ENCODE peak calls at places on chromosomes 12 and 14, in eight cellular contexts. W is hypothalamus; N is activated T-cell treated with anti-CD3 and anti-CD28 coated beads for 1 hour; X is activated CD4-positive, alpha-beta T cell treated with anti-CD3 and anti-CD28 coated beads, Interleukin-2, amount 50 U/mL, for 4 hours; D is CD8-positive, alpha-beta memory T cell; R is NCI-H460; J is frontal cortex; Z is heart right ventricle. O is an unnamed sample.

GRCh38 chr14:103361868-103362267 is 23.3 kb upstream of the MARK3 start:
- DNase-seq in W (no peak), N (no peak), X (no peak), D (no peak), R (peak), J (no peak), Z (no peak), O (peak)

GRCh38 chr12:42801271-42801670 is 211.7 kb upstream of the PRICKLE1 start:
- DNase-seq in W (no peak), N (no peak), X (no peak), D (no peak), R (no peak), J (no peak), Z (no peak), O (no peak)

GRCh38 chr12:54300732-54301427 is at the start of gene NFE2:
- DNase-seq in W (no peak), N (peak), X (peak), D (no peak), R (peak), J (no peak), Z (no peak), O (peak)

GRCh38 chr12:58841058-58841798 is 79.1 kb downstream of the LRIG3 start:
- DNase-seq in W (peak), N (no peak), X (no peak), D (no peak), R (no peak), J (no peak), Z (no peak), O (no peak)

GRCh38 chr14:71739273-71739990 is 192.8 kb upstream of the RGS6 start:
- DNase-seq in W (no peak), N (no peak), X (no peak), D (no peak), R (no peak), J (no peak), Z (peak), O (no peak)

GRCh38 chr12:29961231-29961630 is 177.5 kb upstream of the TMTC1 start:
- DNase-seq in W (no peak), N (no peak), X (no peak), D (no peak), R (no peak), J (no peak), Z (no peak), O (no peak)

GRCh38 chr14:96574633-96575191 is 72.5 kb downstream of the PAPOLA start:
- DNase-seq in W (no peak), N (no peak), X (no peak), D (no peak), R (no peak), J (no peak), Z (no peak), O (no peak)

GRCh38 chr14:65958664-65959562 is 527.3 kb upstream of the CCDC196 start:
- DNase-seq in W (no peak), N (no peak), X (no peak), D (peak), R (peak), J (peak), Z (no peak), O (peak)

GRCh38 chr14:23605931-23606585 is 27.5 kb upstream of the JPH4 start:
- DNase-seq in W (no peak), N (no peak), X (no peak), D (no peak), R (no peak), J (no peak), Z (no peak), O (no peak)

GRCh38 chr12:66393890-66394289 is 91.6 kb downstream of the HELB start:
- DNase-seq in W (no peak), N (no peak), X (no peak), D (peak), R (no peak), J (no peak), Z (no peak), O (no peak)

GRCh38 chr14:104678346-104678745 is 11.1 kb upstream of the INF2 start:
- DNase-seq in W (no peak), N (no peak), X (no peak), D (no peak), R (no peak), J (no peak), Z (peak), O (no peak)

GRCh38 chr12:21891763-21892217 is 49.4 kb downstream of the ABCC9 start:
- DNase-seq in W (no peak), N (no peak), X (no peak), D (no peak), R (no peak), J (no peak), Z (peak), O (no peak)

GRCh38 chr14:96461950-96462798 is 40.0 kb upstream of the PAPOLA start:
- DNase-seq in W (no peak), N (no peak), X (no peak), D (no peak), R (no peak), J (no peak), Z (no peak), O (no peak)

GRCh38 chr14:103317251-103317650 is 16.8 kb upstream of the EIF5 start:
- DNase-seq in W (no peak), N (no peak), X (no peak), D (no peak), R (no peak), J (no peak), Z (no peak), O (no peak)

GRCh38 chr14:37550511-37550910 is 44.5 kb downstream of the FOXA1 start:
- DNase-seq in W (no peak), N (no peak), X (no peak), D (no peak), R (no peak), J (no peak), Z (no peak), O (no peak)

GRCh38 chr14:100132903-100133510 is 26.4 kb downstream of the DEGS2 start:
- DNase-seq in W (no peak), N (no peak), X (no peak), D (no peak), R (no peak), J (no peak), Z (no peak), O (no peak)

GRCh38 chr12:60539592-60539991 is 943.8 kb downstream of the SLC16A7 start:
- DNase-seq in W (no peak), N (no peak), X (no peak), D (no peak), R (peak), J (no peak), Z (no peak), O (no peak)

GRCh38 chr14:54105898-54106297 is 149.3 kb upstream of the BMP4 start:
- DNase-seq in W (no peak), N (no peak), X (no peak), D (no peak), R (no peak), J (no peak), Z (no peak), O (no peak)

O was measured in COLO829.